ENCODE peak calls at places on chromosomes 13 and 19, in seven cellular contexts. D, O, P, N, A, G and Y are unnamed samples.

GRCh38 chr19:13833330-13834265 is 38.4 kb downstream of the ZSWIM4 start:
- DNase-seq in G (peak), P (peak), O (peak), A (peak), N (peak), D (peak), Y (peak)

GRCh38 chr19:51560339-51560738 is 10.7 kb upstream of the ZNF175 start:
- DNase-seq in P (no peak), A (no peak), D (no peak), N (no peak), G (no peak), O (no peak), Y (no peak)

GRCh38 chr19:11028146-11028545 is 61.1 kb upstream of the LDLR start:
- DNase-seq in G (no peak), A (no peak), O (no peak), D (no peak), N (no peak), P (no peak), Y (no peak)

GRCh38 chr13:59394526-59394925 is 769.2 kb downstream of the DIAPH3 start:
- DNase-seq in O (no peak), D (no peak), A (no peak), N (no peak), G (no peak), P (no peak), Y (no peak)

GRCh38 chr19:12628040-12629022 is 17.6 kb downstream of the ZNF791 start:
- DNase-seq in A (no peak), D (no peak), O (no peak), N (no peak), G (no peak), P (no peak), Y (no peak)

GRCh38 chr19:7224205-7224833 is 69.9 kb downstream of the INSR start:
- DNase-seq in O (peak), A (peak), G (no peak), N (no peak), P (no peak), D (no peak), Y (peak)

GRCh38 chr19:52941941-52942370 is 18.7 kb upstream of the ZNF888 start:
- DNase-seq in A (peak), O (no peak), P (peak), G (peak), D (peak), N (peak), Y (peak)

GRCh38 chr19:43711751-43712355 is 4.0 kb upstream of the IRGC start:
- DNase-seq in O (no peak), D (peak), P (no peak), G (peak), N (no peak), A (no peak), Y (no peak)

GRCh38 chr19:48342841-48343540 is 17.6 kb downstream of the EMP3 start:
- DNase-seq in P (no peak), G (peak), N (no peak), O (no peak), D (peak), A (no peak), Y (no peak)

GRCh38 chr19:47032171-47032811 is 12.7 kb downstream of the NPAS1 start:
- DNase-seq in N (peak), P (peak), O (no peak), G (no peak), D (no peak), A (peak), Y (peak)

GRCh38 chr13:56351041-56351440 is 789.7 kb upstream of the PRR20A start:
- DNase-seq in D (no peak), N (no peak), G (peak), O (no peak), A (no peak), P (no peak), Y (no peak)

GRCh38 chr19:35940839-35941238 is 4.7 kb downstream of the LRFN3 start:
- DNase-seq in D (no peak), O (no peak), P (no peak), A (no peak), N (no peak), G (no peak), Y (no peak)

GRCh38 chr13:32669030-32669646 is 82.9 kb downstream of the PDS5B start:
- DNase-seq in O (peak), N (no peak), A (peak), P (peak), G (peak), D (peak), Y (no peak)

GRCh38 chr13:20997301-20998061 is 63.9 kb downstream of the LATS2 start:
- DNase-seq in N (no peak), O (no peak), D (peak), A (no peak), P (no peak), G (no peak), Y (no peak)

GRCh38 chr13:101941095-101941777 is 460.6 kb downstream of the FGF14 start:
- DNase-seq in O (no peak), G (peak), P (no peak), D (peak), A (no peak), N (no peak), Y (no peak)